ENCODE peak calls at places on chromosomes 5 and 9, in five cellular contexts. D is activated CD8-positive, alpha-beta memory T cell treated with anti-CD3 and anti-CD28 coated beads, Interleukin-2, amount 50 U/mL, for 4 hours; Y is effector memory CD8-positive, alpha-beta T cell; W is activated effector memory CD4-positive, alpha-beta T cell treated with Interleukin-2 at 50 U/mL for 16 hours; L is neuronal stem cell. I is an unnamed sample.

GRCh38 chr5:116738270-116738947 is 163.8 kb upstream of the SEMA6A start:
- DNase-seq in D (no peak), Y (no peak), W (no peak), L (no peak), I (no peak)

GRCh38 chr9:22413884-22414283 is 32.7 kb upstream of the DMRTA1 start:
- DNase-seq in D (no peak), Y (no peak), W (no peak), L (no peak), I (no peak)

GRCh38 chr9:22416692-22417060 is 29.9 kb upstream of the DMRTA1 start:
- DNase-seq in D (no peak), Y (no peak), W (no peak), L (no peak), I (no peak)

GRCh38 chr5:52801329-52801728 is 13.6 kb downstream of the ITGA1 start:
- DNase-seq in D (no peak), Y (no peak), W (no peak), L (peak), I (no peak)

GRCh38 chr9:10903969-10904368 is 291.2 kb upstream of the PTPRD start:
- DNase-seq in D (no peak), Y (no peak), W (no peak), L (no peak), I (no peak)

GRCh38 chr9:89430995-89431394 is 66.9 kb downstream of the SEMA4D start:
- DNase-seq in D (no peak), Y (no peak), W (no peak), L (no peak), I (no peak)

GRCh38 chr9:114237781-114238180 is 82.4 kb downstream of the COL27A1 start:
- DNase-seq in D (no peak), Y (no peak), W (no peak), L (no peak), I (no peak)

GRCh38 chr9:76472925-76473324 is 13.9 kb downstream of the GCNT1 start:
- DNase-seq in D (no peak), Y (no peak), W (no peak), L (no peak), I (no peak)

GRCh38 chr5:175642998-175643397 is 14.9 kb upstream of the HRH2 start:
- DNase-seq in D (no peak), Y (no peak), W (no peak), L (no peak), I (no peak)

GRCh38 chr5:83343345-83343744 is 128.2 kb upstream of the VCAN start:
- DNase-seq in D (no peak), Y (no peak), W (no peak), L (no peak), I (no peak)